ENCODE peak calls at places on chromosomes 11 and 22, in eight cellular contexts. P is A172; Z is non-pigmented ciliary epithelial cell; R is T-helper 2 cell; Y is pulmonary artery endothelial cell; M is naive thymus-derived CD4-positive, alpha-beta T cell; S is heart right ventricle; X is midbrain. L is an unnamed sample.

GRCh38 chr11:110478410-110478809 is 48.7 kb downstream of the FDX1 start:
- DNase-seq in P (no peak), Z (no peak), R (no peak), Y (no peak), M (no peak), S (no peak), X (no peak), L (no peak)

GRCh38 chr22:22683668-22684361 is 39.4 kb downstream of the GGTLC2 start:
- DNase-seq in P (no peak), Z (no peak), R (no peak), Y (no peak), M (no peak), S (no peak), X (no peak), L (no peak)

GRCh38 chr11:57515332-57516060 is at the start of gene SLC43A1:
- DNase-seq in P (peak), Z (no peak), R (no peak), Y (no peak), M (no peak), S (peak), X (no peak), L (peak)

GRCh38 chr11:34250732-34251639 is 106.8 kb downstream of the ABTB2 start:
- DNase-seq in P (peak), Z (no peak), R (peak), Y (no peak), M (peak), S (peak), X (peak), L (peak)

GRCh38 chr22:17098379-17098819 is 13.6 kb downstream of the IL17RA start:
- DNase-seq in P (no peak), Z (no peak), R (no peak), Y (no peak), M (peak), S (no peak), X (peak), L (no peak)

GRCh38 chr11:119337581-119338317 is 2.9 kb downstream of the C1QTNF5 start:
- DNase-seq in P (no peak), Z (no peak), R (no peak), Y (no peak), M (no peak), S (no peak), X (no peak), L (no peak)

GRCh38 chr11:47154738-47155570 is 21.7 kb downstream of the ARFGAP2 start:
- DNase-seq in P (no peak), Z (no peak), R (no peak), Y (no peak), M (peak), S (no peak), X (no peak), L (no peak)

GRCh38 chr11:133977067-133977681 is 20.4 kb upstream of the IGSF9B start:
- DNase-seq in P (no peak), Z (no peak), R (no peak), Y (no peak), M (no peak), S (no peak), X (no peak), L (no peak)

GRCh38 chr11:66476841-66477251 is 3.4 kb upstream of the DPP3 start:
- DNase-seq in P (no peak), Z (no peak), R (no peak), Y (no peak), M (no peak), S (no peak), X (no peak), L (no peak)

GRCh38 chr11:1877211-1878133 is 14.2 kb downstream of the PRR33 start:
- DNase-seq in P (no peak), Z (no peak), R (no peak), Y (no peak), M (no peak), S (peak), X (no peak), L (peak)

GRCh38 chr22:44449061-44449682 is 48.9 kb downstream of the RTL6 start:
- DNase-seq in P (peak), Z (peak), R (no peak), Y (no peak), M (no peak), S (no peak), X (no peak), L (peak)

GRCh38 chr22:36368359-36368983 is 19.3 kb downstream of the MYH9 start:
- DNase-seq in P (peak), Z (no peak), R (no peak), Y (peak), M (no peak), S (no peak), X (no peak), L (peak)

GRCh38 chr11:111938687-111939160 is 1.6 kb downstream of the DIXDC1 start:
- DNase-seq in P (peak), Z (no peak), R (no peak), Y (no peak), M (peak), S (no peak), X (no peak), L (peak)

GRCh38 chr11:110935018-110935640 is 222.9 kb upstream of the ARHGAP20 start:
- DNase-seq in P (no peak), Z (no peak), R (no peak), Y (no peak), M (no peak), S (no peak), X (no peak), L (no peak)

GRCh38 chr11:77259681-77260080 is 41.8 kb downstream of the GDPD4 start:
- DNase-seq in P (no peak), Z (no peak), R (no peak), Y (no peak), M (no peak), S (no peak), X (no peak), L (no peak)

GRCh38 chr11:104525416-104525815 is 361.5 kb upstream of the PDGFD start:
- DNase-seq in P (no peak), Z (no peak), R (no peak), Y (no peak), M (no peak), S (no peak), X (no peak), L (no peak)

GRCh38 chr11:35180311-35181233 is 41.6 kb downstream of the CD44 start:
- DNase-seq in P (peak), Z (no peak), R (no peak), Y (no peak), M (no peak), S (no peak), X (no peak), L (no peak)

GRCh38 chr11:112902411-112903011 is 58.7 kb upstream of the NCAM1 start:
- DNase-seq in P (no peak), Z (no peak), R (no peak), Y (no peak), M (no peak), S (no peak), X (peak), L (no peak)

GRCh38 chr11:117600261-117600783 is 196.7 kb downstream of the DSCAML1 start:
- DNase-seq in P (no peak), Z (no peak), R (no peak), Y (no peak), M (no peak), S (no peak), X (peak), L (no peak)

GRCh38 chr11:120590472-120590871 is 78.9 kb downstream of the GRIK4 start:
- DNase-seq in P (no peak), Z (no peak), R (no peak), Y (no peak), M (no peak), S (no peak), X (no peak), L (peak)

GRCh38 chr22:47040486-47041145 is 278.2 kb downstream of the TBC1D22A start:
- DNase-seq in P (no peak), Z (no peak), R (no peak), Y (no peak), M (no peak), S (no peak), X (no peak), L (no peak)

GRCh38 chr11:100778386-100778785 is 91.3 kb downstream of the ARHGAP42 start:
- DNase-seq in P (peak), Z (no peak), R (no peak), Y (no peak), M (no peak), S (no peak), X (no peak), L (no peak)

GRCh38 chr11:73252577-73253191 is 19.5 kb upstream of the P2RY6 start:
- DNase-seq in P (no peak), Z (no peak), R (no peak), Y (no peak), M (peak), S (no peak), X (no peak), L (no peak)

GRCh38 chr22:26743149-26743548 is 85.8 kb downstream of the MIAT start:
- DNase-seq in P (no peak), Z (no peak), R (no peak), Y (no peak), M (no peak), S (no peak), X (no peak), L (no peak)

GRCh38 chr22:49420651-49421050 is 407.0 kb downstream of the BRD1 start:
- DNase-seq in P (no peak), Z (no peak), R (no peak), Y (no peak), M (no peak), S (no peak), X (no peak), L (no peak)